ENCODE peak calls at places on chromosomes 7 and 10, in seven cellular contexts. D is H9, B is H1, W is neuronal stem cell, U is IMR-90, R is mesenchymal stem cell, F is trophoblast cell. Q is an unnamed sample.

GRCh38 chr7:75611557-75612178 is 119.5 kb downstream of the SPDYE5 start:
- DNase-seq in D (peak; percentile 83), B (no peak), W (peak; percentile 8), U (no peak), R (no peak), F (no peak), Q (peak; percentile 74)

GRCh38 chr7:40437498-40437897 is 302.7 kb downstream of the SUGCT start:
- DNase-seq in D (no peak), B (no peak), W (no peak), U (peak; percentile 95), R (peak; percentile 87), F (peak; percentile 91), Q (peak; percentile 87)

GRCh38 chr7:158650821-158651225 is 53.8 kb downstream of the NCAPG2 start:
- DNase-seq in D (no peak), B (no peak), W (no peak), U (peak; percentile 66), R (peak; percentile 55), F (peak; percentile 54), Q (no peak)

GRCh38 chr7:32507416-32507815 is 12.1 kb downstream of the AVL9 start:
- DNase-seq in D (no peak), B (no peak), W (no peak), U (no peak), R (peak; percentile 35), F (no peak), Q (no peak)

GRCh38 chr7:31443457-31443856 is 70.4 kb upstream of the ITPRID1 start:
- DNase-seq in D (peak; percentile 42), B (no peak), W (peak; percentile 45), U (peak; percentile 45), R (peak; percentile 44), F (peak; percentile 79), Q (peak; percentile 91)

GRCh38 chr10:91567815-91568214 is 65.1 kb downstream of the PPP1R3C start:
- DNase-seq in D (no peak), B (no peak), W (no peak), U (no peak), R (no peak), F (no peak), Q (no peak)

GRCh38 chr10:66836057-66836456 is 89.8 kb upstream of the LRRTM3 start:
- DNase-seq in D (no peak), B (no peak), W (no peak), U (peak; percentile 81), R (peak; percentile 51), F (no peak), Q (peak; percentile 66)

GRCh38 chr7:73442222-73442902 is 8.8 kb downstream of the FZD9 start:
- DNase-seq in D (no peak), B (no peak), W (no peak), U (no peak), R (no peak), F (no peak), Q (no peak)

GRCh38 chr10:86225098-86225782 is 141.4 kb downstream of the GRID1 start:
- DNase-seq in D (no peak), B (no peak), W (no peak), U (peak; percentile 55), R (no peak), F (no peak), Q (peak; percentile 57)

GRCh38 chr7:158531661-158532060 is 56.0 kb downstream of the PTPRN2 start:
- DNase-seq in D (no peak), B (no peak), W (no peak), U (no peak), R (no peak), F (no peak), Q (no peak)

GRCh38 chr7:29095666-29096560 is 50.4 kb downstream of the CPVL start:
- DNase-seq in D (no peak), B (no peak), W (no peak), U (no peak), R (no peak), F (no peak), Q (no peak)

GRCh38 chr10:73095479-73096021 is 1.1 kb downstream of the P4HA1 start:
- DNase-seq in D (no peak), B (no peak), W (peak; percentile 50), U (peak; percentile 82), R (peak; percentile 91), F (peak; percentile 76), Q (peak; percentile 84)

GRCh38 chr7:151251328-151251925 is 2.9 kb upstream of the SMARCD3 start:
- DNase-seq in D (no peak), B (no peak), W (peak; percentile 23), U (peak; percentile 66), R (peak; percentile 62), F (peak; percentile 56), Q (no peak)

GRCh38 chr7:78702770-78703169 is 750.7 kb downstream of the MAGI2 start:
- DNase-seq in D (no peak), B (no peak), W (no peak), U (peak; percentile 99), R (peak; percentile 78), F (peak; percentile 49), Q (no peak)

GRCh38 chr10:45425628-45426563 is 51.9 kb downstream of the ALOX5 start:
- DNase-seq in D (no peak), B (no peak), W (no peak), U (no peak), R (no peak), F (no peak), Q (no peak)

GRCh38 chr10:28737096-28737495 is 59.8 kb downstream of the BAMBI start:
- DNase-seq in D (no peak), B (no peak), W (no peak), U (no peak), R (no peak), F (no peak), Q (no peak)

GRCh38 chr10:15088428-15089261 is at the start of gene ACBD7:
- DNase-seq in D (peak; percentile 93), B (peak; percentile 65), W (peak; percentile 84), U (peak; percentile 61), R (peak; percentile 77), F (peak; percentile 88), Q (peak; percentile 92)

GRCh38 chr10:104317195-104318095 is 20.8 kb downstream of the ITPRIP start:
- DNase-seq in D (no peak), B (no peak), W (no peak), U (peak; percentile 81), R (peak; percentile 53), F (peak; percentile 81), Q (peak; percentile 90)

GRCh38 chr10:51422311-51423120 is 276.9 kb downstream of the CSTF2T start:
- DNase-seq in D (peak; percentile 55), B (peak; percentile 7), W (no peak), U (peak; percentile 76), R (peak; percentile 66), F (peak; percentile 68), Q (peak; percentile 63)

GRCh38 chr10:102645741-102646609 is 1.7 kb downstream of the TRIM8 start:
- DNase-seq in D (no peak), B (no peak), W (no peak), U (peak; percentile 96), R (peak; percentile 96), F (peak; percentile 78), Q (peak; percentile 83)

DNA sequence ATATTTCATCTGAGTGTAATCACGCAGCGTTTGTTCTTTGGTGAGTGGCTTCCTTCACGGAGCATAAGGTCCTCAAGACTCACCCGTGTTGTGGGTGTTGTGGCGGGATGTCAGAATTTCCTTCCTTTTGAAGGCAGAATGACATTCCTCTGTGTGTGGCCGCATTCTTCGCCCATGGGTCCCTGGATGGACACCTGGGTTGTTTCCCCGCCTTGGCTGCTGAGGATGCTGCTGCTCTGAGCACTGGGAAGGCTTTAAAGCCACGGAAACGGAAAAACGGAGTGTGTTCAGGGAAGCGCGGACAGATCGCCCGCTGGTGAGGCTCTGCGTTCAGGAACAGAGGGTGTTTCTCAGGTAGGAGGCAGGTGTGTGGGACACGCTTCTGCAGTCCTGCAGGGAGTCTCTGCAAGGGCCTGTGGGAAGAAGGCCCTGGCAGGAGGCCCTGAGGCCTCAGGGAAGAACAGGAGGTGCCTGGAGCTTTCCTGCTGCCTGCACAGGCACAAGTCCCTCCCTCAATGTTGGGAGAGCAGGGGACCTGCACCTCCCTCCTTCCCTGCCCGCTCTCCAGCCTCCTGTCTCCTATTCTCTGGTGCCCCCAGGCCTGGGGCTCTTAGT is 35.7 kb upstream of the SHH start:
- DNase-seq in D (no peak), B (no peak), W (no peak), U (no peak), R (no peak), F (no peak), Q (no peak)
- H2BK120ac ChIP-seq in D (no peak overlapping the region), B (no peak overlapping the region), W (no peak overlapping the region), U (no peak overlapping the region), R (no peak overlapping the region), F (no peak overlapping the region), Q (no peak overlapping the region)

GRCh38 chr7:106570948-106571418 is 90.0 kb downstream of the CCDC71L start:
- DNase-seq in D (no peak), B (no peak), W (no peak), U (peak; percentile 15), R (peak; percentile 11), F (no peak), Q (no peak)

GRCh38 chr7:106569500-106569929 is 91.4 kb downstream of the CCDC71L start:
- DNase-seq in D (no peak), B (no peak), W (no peak), U (no peak), R (no peak), F (peak; percentile 29), Q (no peak)

GRCh38 chr7:106568002-106568679 is 92.8 kb downstream of the CCDC71L start:
- DNase-seq in D (no peak), B (no peak), W (no peak), U (no peak), R (no peak), F (no peak), Q (no peak)

GRCh38 chr7:106570146-106570545 is 90.8 kb downstream of the CCDC71L start:
- DNase-seq in D (no peak), B (no peak), W (no peak), U (no peak), R (no peak), F (no peak), Q (no peak)

GRCh38 chr7:106568680-106569499 is 92.1 kb downstream of the CCDC71L start:
- DNase-seq in D (peak; percentile 40), B (no peak), W (no peak), U (peak; percentile 85), R (peak; percentile 73), F (peak; percentile 99), Q (peak; percentile 94)
- H3K27ac ChIP-seq in D (no peak overlapping the region), B (peak overlapping the region; percentile 8), W (no peak overlapping the region), U (peak overlapping the region; percentile 71), R (no peak overlapping the region), F (peak overlapping the region; percentile 73), Q (peak overlapping the region; percentile 87)

GRCh38 chr7:65937296-65937695 is 44.7 kb downstream of the GUSB start:
- DNase-seq in D (no peak), B (no peak), W (no peak), U (no peak), R (no peak), F (no peak), Q (no peak)

GRCh38 chr7:65938336-65938895 is 43.6 kb downstream of the GUSB start:
- DNase-seq in D (no peak), B (no peak), W (no peak), U (peak; percentile 50), R (no peak), F (no peak), Q (no peak)
- H2BK120ac ChIP-seq in D (no peak overlapping the region), B (no peak overlapping the region), W (no peak overlapping the region), U (no peak overlapping the region), R (no peak overlapping the region), F (no peak overlapping the region), Q (no peak overlapping the region)

DNA sequence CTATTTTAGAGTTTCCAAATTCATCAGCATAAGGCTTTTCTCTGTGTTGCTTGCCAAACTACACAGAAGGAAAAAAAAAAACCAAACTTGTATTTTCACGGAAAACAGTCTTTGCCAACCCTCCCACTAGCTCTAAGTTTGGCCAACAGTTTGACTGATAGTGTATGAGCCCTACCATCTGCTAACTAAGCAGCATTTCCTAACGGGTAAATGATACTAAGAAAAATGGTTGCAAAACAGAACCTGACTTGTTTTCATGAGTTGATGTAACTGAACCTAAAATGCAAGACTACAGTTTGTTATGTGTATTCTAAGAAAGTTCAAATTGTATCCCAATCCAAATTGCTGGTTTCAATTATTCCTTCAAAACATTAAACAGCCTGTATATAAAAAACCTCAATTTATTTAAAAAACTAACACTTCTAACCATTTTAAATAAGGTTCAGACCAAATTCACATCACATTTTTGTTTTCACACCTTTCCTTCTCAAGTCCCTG is 80.8 kb downstream of the LRRC17 start:
- DNase-seq in D (no peak), B (no peak), W (no peak), U (peak; percentile 86), R (peak; percentile 72), F (no peak), Q (no peak)
- H3K27ac ChIP-seq in D (no peak overlapping the region), B (no peak overlapping the region), W (no peak overlapping the region), U (no peak overlapping the region), R (peak overlapping the region; percentile 50), F (no peak overlapping the region), Q (no peak overlapping the region)

Q was measured in mesendoderm.